ENCODE peak calls at places on chromosomes 6 and 20, in four cellular contexts. J is SK-N-SH, A is fibroblast of lung, C is GM23248. F is an unnamed sample.
A peak's percentile ranks its signal among the peaks of the same experiment; 100 is the strongest.

GRCh38 chr6:104585646-104586045 is 274.1 kb downstream of the HACE1 start:
- DNase-seq in A (no peak), J (no peak), C (no peak), F (no peak)

GRCh38 chr6:97067045-97067444 is 142.5 kb downstream of the KLHL32 start:
- DNase-seq in A (no peak), J (no peak), C (no peak), F (no peak)

GRCh38 chr20:45339084-45339483 is 9.1 kb downstream of the SDC4 start:
- DNase-seq in C (no peak), A (no peak), J (no peak), F (no peak)

GRCh38 chr20:50438986-50439407 is 71.2 kb upstream of the PTPN1 start:
- DNase-seq in A (peak; percentile 57), C (peak; percentile 93), J (no peak), F (no peak)

GRCh38 chr20:41738584-41739193 is 120.5 kb upstream of the CHD6 start:
- DNase-seq in J (peak; percentile 64), A (peak; percentile 43), C (peak; percentile 75), F (peak; percentile 80)

GRCh38 chr20:53778736-53779135 is 185.1 kb upstream of the ZNF217 start:
- DNase-seq in J (no peak), C (no peak), A (no peak), F (no peak)

GRCh38 chr6:34934516-34934915 is 45.5 kb downstream of the ANKS1A start:
- DNase-seq in A (peak; percentile 56), C (no peak), J (no peak), F (no peak)

GRCh38 chr6:162056745-162057144 is 670.8 kb downstream of the PRKN start:
- DNase-seq in C (peak; percentile 81), J (no peak), A (peak; percentile 55), F (peak; percentile 68)

GRCh38 chr6:167937301-167937700 is 60.2 kb upstream of the KIF25 start:
- DNase-seq in C (no peak), J (no peak), A (no peak), F (no peak)

GRCh38 chr6:136576821-136577220 is 26.6 kb upstream of the MAP7 start:
- DNase-seq in J (no peak), C (no peak), A (no peak), F (no peak)

GRCh38 chr6:3290501-3291211 is 31.9 kb downstream of the PSMG4 start:
- DNase-seq in A (no peak), C (no peak), J (no peak), F (no peak)

GRCh38 chr6:41818271-41819054 is 31.0 kb downstream of the TOMM6 start:
- DNase-seq in J (no peak), C (peak; percentile 5), A (no peak), F (no peak)

GRCh38 chr6:170480045-170480714 is 72.9 kb downstream of the PSMB1 start:
- DNase-seq in J (no peak), A (peak; percentile 34), C (peak; percentile 32), F (peak; percentile 56)

GRCh38 chr6:116419069-116419468 is 42.1 kb upstream of the CALHM6 start:
- DNase-seq in C (peak; percentile 58), J (no peak), A (no peak), F (no peak)

GRCh38 chr20:59788811-59789210 is 144.6 kb downstream of the SYCP2 start:
- DNase-seq in C (no peak), J (no peak), A (no peak), F (no peak)

GRCh38 chr20:20677186-20677585 is 35.3 kb downstream of the RALGAPA2 start:
- DNase-seq in A (no peak), J (no peak), C (no peak), F (no peak)

GRCh38 chr6:14665827-14666724 is 548.5 kb downstream of the CD83 start:
- DNase-seq in J (no peak), A (peak; percentile 97), C (peak; percentile 99), F (no peak)

GRCh38 chr20:47648943-47649342 is 136.3 kb downstream of the SULF2 start:
- DNase-seq in A (no peak), J (no peak), C (no peak), F (peak; percentile 78)

GRCh38 chr6:19943042-19943441 is 105.9 kb downstream of the ID4 start:
- DNase-seq in C (no peak), J (no peak), A (no peak), F (no peak)

GRCh38 chr6:53410508-53411258 is 61.9 kb upstream of the ELOVL5 start:
- DNase-seq in C (peak; percentile 67), J (peak; percentile 49), A (peak; percentile 54), F (peak; percentile 65)

GRCh38 chr6:14211596-14211961 is 94.0 kb downstream of the CD83 start:
- DNase-seq in A (peak; percentile 49), C (peak; percentile 56), J (peak; percentile 61), F (peak; percentile 70)

GRCh38 chr20:46621492-46621891 is 29.8 kb downstream of the SLC13A3 start:
- DNase-seq in J (no peak), A (peak; percentile 83), C (peak; percentile 47), F (no peak)

GRCh38 chr6:108463789-108464188 is 96.9 kb upstream of the FOXO3 start:
- DNase-seq in C (no peak), J (no peak), A (no peak), F (no peak)

GRCh38 chr6:164247106-164247505 is 832.6 kb downstream of the QKI start:
- DNase-seq in J (no peak), A (no peak), C (peak; percentile 72), F (no peak)

GRCh38 chr6:7087491-7087979 is 20.2 kb upstream of the RREB1 start:
- DNase-seq in J (no peak), C (no peak), A (no peak), F (no peak)

GRCh38 chr6:8113260-8113659 is 10.9 kb upstream of the EEF1E1 start:
- DNase-seq in A (peak; percentile 6), J (no peak), C (peak; percentile 61), F (no peak)

DNA sequence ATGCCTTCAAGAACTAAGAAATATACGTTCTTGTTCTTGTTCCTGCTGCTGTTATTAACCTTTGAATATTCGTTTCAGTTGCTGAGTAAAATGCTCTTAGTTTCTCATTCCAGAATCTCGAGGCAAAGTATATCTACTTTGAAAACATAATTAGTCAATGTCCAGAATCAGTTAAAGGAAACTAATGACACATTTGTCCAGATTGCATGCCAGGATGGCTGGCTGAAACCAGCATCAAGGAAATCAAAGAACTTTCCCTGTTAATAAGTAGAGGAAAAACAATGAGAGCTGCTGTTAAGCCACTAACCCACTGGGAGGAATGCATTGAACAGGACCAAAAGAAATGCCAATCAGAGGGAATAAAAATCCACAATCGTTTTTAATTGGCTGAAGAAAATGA is 196.9 kb downstream of the ALDH8A1 start:
- DNase-seq in A (no peak), C (no peak), J (no peak), F (no peak)
- H2AFZ ChIP-seq in A (no peak overlapping the region), C (no peak overlapping the region), J (peak overlapping the region; percentile 30), F (no peak overlapping the region)

GRCh38 chr6:157571269-157571668 is 190.3 kb downstream of the ZDHHC14 start:
- DNase-seq in C (no peak), A (no peak), J (no peak), F (no peak)

GRCh38 chr6:157571995-157572394 is 191.0 kb downstream of the ZDHHC14 start:
- DNase-seq in A (no peak), C (no peak), J (no peak), F (no peak)

GRCh38 chr6:157569543-157569942 is 188.6 kb downstream of the ZDHHC14 start:
- DNase-seq in J (no peak), A (no peak), C (no peak), F (no peak)

GRCh38 chr6:157570104-157570503 is 189.1 kb downstream of the ZDHHC14 start:
- DNase-seq in A (no peak), J (no peak), C (no peak), F (no peak)

DNA sequence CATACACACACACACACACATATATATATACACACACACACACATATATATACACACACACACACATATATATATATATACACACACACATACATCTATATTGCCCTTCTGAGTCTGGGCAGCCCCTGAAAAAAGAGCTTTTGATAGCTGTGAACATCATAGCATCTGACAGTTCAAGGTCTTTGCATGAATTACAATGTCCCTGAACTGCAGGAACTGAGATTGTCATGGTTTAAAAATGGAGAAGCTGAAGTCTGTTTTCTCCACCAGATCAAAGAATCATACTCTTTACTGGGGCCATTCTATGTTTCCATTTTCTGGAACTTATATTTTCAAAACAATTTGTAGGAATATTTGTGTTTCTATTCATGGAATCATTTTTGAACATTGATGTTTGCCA is 189.8 kb downstream of the ZDHHC14 start:
- DNase-seq in A (no peak), J (no peak), C (no peak), F (no peak)
- H3K4me2 ChIP-seq in A (no peak overlapping the region), J (no peak overlapping the region), C (no peak overlapping the region), F (no peak overlapping the region)

DNA sequence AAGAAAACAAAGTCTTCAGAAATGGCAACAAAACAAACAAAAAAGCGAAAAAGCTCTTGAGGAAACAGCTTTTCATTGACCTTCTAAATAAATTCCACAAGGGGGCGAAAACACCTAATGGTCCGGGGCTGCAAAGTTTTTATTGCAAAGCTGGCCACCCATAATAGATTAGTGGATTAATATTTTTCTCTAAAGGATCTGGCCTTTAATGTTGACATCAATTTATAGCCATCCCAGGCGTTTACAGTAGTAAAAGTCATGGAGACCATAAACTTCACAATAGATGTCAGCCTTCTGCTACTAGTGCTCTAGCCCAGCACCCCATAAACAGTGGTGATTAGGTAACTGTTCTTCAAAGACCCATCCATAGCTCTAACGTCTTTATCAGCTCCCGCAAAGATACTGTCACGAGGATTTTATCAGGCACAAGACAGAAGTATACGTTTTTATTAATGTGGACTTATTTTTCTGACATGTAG is 4.8 kb downstream of the CITED2 start:
- DNase-seq in A (peak; percentile 86), C (peak; percentile 88), J (peak; percentile 54), F (peak; percentile 74)
- H3K36me3 ChIP-seq in A (peaks cover 13% of the 10 kb centered on the region), C (peaks cover 29% of the 10 kb centered on the region), J (peaks cover 27% of the 10 kb centered on the region), F (peaks cover 4% of the 10 kb centered on the region)

DNA sequence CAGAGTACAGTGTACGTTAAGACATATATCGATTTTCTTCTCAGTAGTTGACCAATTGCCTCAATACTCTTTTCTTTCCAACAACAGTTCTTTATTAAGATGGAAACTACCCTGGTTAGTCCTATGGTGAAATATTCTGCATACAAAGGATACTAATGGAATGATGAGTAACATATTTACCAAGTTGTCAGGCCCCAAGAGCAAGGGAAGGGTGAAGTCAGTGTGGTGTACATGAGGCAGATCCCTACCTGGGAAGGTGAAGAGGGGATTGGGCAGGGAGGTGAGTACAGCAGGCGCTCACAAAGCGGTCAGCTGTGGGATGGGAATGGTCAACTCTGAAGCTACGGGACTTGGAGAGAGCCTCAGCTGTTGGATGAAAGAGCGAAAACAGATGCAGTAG is 29.7 kb downstream of the GJA1 start:
- DNase-seq in A (no peak), J (no peak), C (no peak), F (no peak)
- H2AFZ ChIP-seq in A (peak overlapping the region; percentile 43), J (no peak overlapping the region), C (no peak overlapping the region), F (peak overlapping the region; percentile 57)

GRCh38 chr6:44931385-44931784 is 396.7 kb upstream of the RUNX2 start:
- DNase-seq in A (no peak), C (no peak), J (no peak), F (no peak)

GRCh38 chr6:44932651-44933091 is 395.5 kb upstream of the RUNX2 start:
- DNase-seq in A (no peak), C (no peak), J (no peak), F (no peak)

GRCh38 chr6:44935693-44936300 is 392.3 kb upstream of the RUNX2 start:
- DNase-seq in J (no peak), A (no peak), C (no peak), F (no peak)

GRCh38 chr6:44933113-44933512 is 395.0 kb upstream of the RUNX2 start:
- DNase-seq in C (no peak), J (no peak), A (no peak), F (no peak)
- H3K4me2 ChIP-seq in C (no peak overlapping the region), J (no peak overlapping the region), A (no peak overlapping the region), F (no peak overlapping the region)

GRCh38 chr6:117521785-117522502 is 39.5 kb downstream of the DCBLD1 start:
- DNase-seq in C (no peak), A (no peak), J (no peak), F (no peak)
- H3K36me3 ChIP-seq in C (peaks cover 26% of the 10 kb centered on the region), A (no peaks in the 10 kb centered on the region), J (peaks cover 56% of the 10 kb centered on the region), F (no peaks in the 10 kb centered on the region)

GRCh38 chr6:17677602-17678001 is 29.1 kb downstream of the NUP153 start:
- DNase-seq in A (no peak), C (no peak), J (no peak), F (no peak)
- H2AFZ ChIP-seq in A (no peak overlapping the region), C (no peak overlapping the region), J (no peak overlapping the region), F (no peak overlapping the region)